ENCODE peak calls at places on chromosomes 7 and 10, in nine cellular contexts. One of them, this sample, is unnamed.

GRCh38 chr7:33904680-33905388 is 505 bp upstream of the BMPER start:
- DNase-seq in WTC11: peak
- DNase-seq in pulmonary artery endothelial cell: no peak
- DNase-seq in activated T-helper 1 cell treated with anti-CD3 and anti-CD28 coated beads, Interleukin-2, amount 50 U/mL, for 16 hours: no peak
- DNase-seq in psoas muscle: peak
- DNase-seq in lung microvascular endothelial cell: peak
- DNase-seq in smooth muscle cell of the brain vasculature: no peak
- DNase-seq in NCI-H460: peak
- DNase-seq in mesothelial cell of epicardium: peak
- DNase-seq in this sample: no peak

GRCh38 chr7:98281757-98282652 is 519 bp downstream of the BRI3 start:
- DNase-seq in lung microvascular endothelial cell: peak
- DNase-seq in activated T-helper 1 cell treated with anti-CD3 and anti-CD28 coated beads, Interleukin-2, amount 50 U/mL, for 16 hours: no peak
- DNase-seq in WTC11: no peak
- DNase-seq in mesothelial cell of epicardium: no peak
- DNase-seq in smooth muscle cell of the brain vasculature: no peak
- DNase-seq in psoas muscle: peak
- DNase-seq in pulmonary artery endothelial cell: no peak
- DNase-seq in NCI-H460: no peak
- DNase-seq in this sample: peak

GRCh38 chr7:145753004-145753403 is 363.6 kb upstream of the CNTNAP2 start:
- DNase-seq in smooth muscle cell of the brain vasculature: no peak
- DNase-seq in WTC11: no peak
- DNase-seq in activated T-helper 1 cell treated with anti-CD3 and anti-CD28 coated beads, Interleukin-2, amount 50 U/mL, for 16 hours: no peak
- DNase-seq in NCI-H460: no peak
- DNase-seq in pulmonary artery endothelial cell: no peak
- DNase-seq in psoas muscle: no peak
- DNase-seq in lung microvascular endothelial cell: no peak
- DNase-seq in mesothelial cell of epicardium: no peak
- DNase-seq in this sample: no peak

GRCh38 chr10:12337407-12337806 is 11.9 kb upstream of the CAMK1D start:
- DNase-seq in pulmonary artery endothelial cell: no peak
- DNase-seq in NCI-H460: no peak
- DNase-seq in activated T-helper 1 cell treated with anti-CD3 and anti-CD28 coated beads, Interleukin-2, amount 50 U/mL, for 16 hours: no peak
- DNase-seq in psoas muscle: no peak
- DNase-seq in lung microvascular endothelial cell: no peak
- DNase-seq in mesothelial cell of epicardium: no peak
- DNase-seq in WTC11: no peak
- DNase-seq in smooth muscle cell of the brain vasculature: no peak
- DNase-seq in this sample: no peak

GRCh38 chr7:2477447-2478386 is 1.5 kb upstream of the GRIFIN start:
- DNase-seq in mesothelial cell of epicardium: no peak
- DNase-seq in NCI-H460: peak
- DNase-seq in smooth muscle cell of the brain vasculature: no peak
- DNase-seq in pulmonary artery endothelial cell: no peak
- DNase-seq in psoas muscle: peak
- DNase-seq in activated T-helper 1 cell treated with anti-CD3 and anti-CD28 coated beads, Interleukin-2, amount 50 U/mL, for 16 hours: peak
- DNase-seq in WTC11: peak
- DNase-seq in lung microvascular endothelial cell: peak
- DNase-seq in this sample: peak

GRCh38 chr10:43202657-43203490 is 64.0 kb downstream of the RASGEF1A start:
- DNase-seq in mesothelial cell of epicardium: peak
- DNase-seq in smooth muscle cell of the brain vasculature: no peak
- DNase-seq in psoas muscle: peak
- DNase-seq in lung microvascular endothelial cell: no peak
- DNase-seq in pulmonary artery endothelial cell: no peak
- DNase-seq in activated T-helper 1 cell treated with anti-CD3 and anti-CD28 coated beads, Interleukin-2, amount 50 U/mL, for 16 hours: no peak
- DNase-seq in WTC11: peak
- DNase-seq in NCI-H460: no peak
- DNase-seq in this sample: peak

GRCh38 chr10:22340362-22341189 is 4.7 kb upstream of the SPAG6 start:
- DNase-seq in smooth muscle cell of the brain vasculature: no peak
- DNase-seq in pulmonary artery endothelial cell: no peak
- DNase-seq in lung microvascular endothelial cell: peak
- DNase-seq in activated T-helper 1 cell treated with anti-CD3 and anti-CD28 coated beads, Interleukin-2, amount 50 U/mL, for 16 hours: peak
- DNase-seq in NCI-H460: peak
- DNase-seq in WTC11: peak
- DNase-seq in mesothelial cell of epicardium: peak
- DNase-seq in psoas muscle: peak
- DNase-seq in this sample: peak

GRCh38 chr10:104281694-104282093 is 12.7 kb downstream of the GSTO2 start:
- DNase-seq in mesothelial cell of epicardium: no peak
- DNase-seq in WTC11: no peak
- DNase-seq in NCI-H460: no peak
- DNase-seq in activated T-helper 1 cell treated with anti-CD3 and anti-CD28 coated beads, Interleukin-2, amount 50 U/mL, for 16 hours: no peak
- DNase-seq in lung microvascular endothelial cell: no peak
- DNase-seq in psoas muscle: no peak
- DNase-seq in smooth muscle cell of the brain vasculature: no peak
- DNase-seq in pulmonary artery endothelial cell: no peak
- DNase-seq in this sample: no peak

GRCh38 chr7:16774986-16775385 is 21.4 kb downstream of the TSPAN13 start:
- DNase-seq in smooth muscle cell of the brain vasculature: no peak
- DNase-seq in mesothelial cell of epicardium: no peak
- DNase-seq in WTC11: no peak
- DNase-seq in lung microvascular endothelial cell: no peak
- DNase-seq in NCI-H460: no peak
- DNase-seq in activated T-helper 1 cell treated with anti-CD3 and anti-CD28 coated beads, Interleukin-2, amount 50 U/mL, for 16 hours: no peak
- DNase-seq in psoas muscle: no peak
- DNase-seq in pulmonary artery endothelial cell: no peak
- DNase-seq in this sample: no peak

GRCh38 chr7:139358541-139359365 is 941 bp upstream of the LUC7L2 start:
- DNase-seq in smooth muscle cell of the brain vasculature: no peak
- DNase-seq in NCI-H460: peak
- DNase-seq in lung microvascular endothelial cell: peak
- DNase-seq in mesothelial cell of epicardium: peak
- DNase-seq in activated T-helper 1 cell treated with anti-CD3 and anti-CD28 coated beads, Interleukin-2, amount 50 U/mL, for 16 hours: no peak
- DNase-seq in pulmonary artery endothelial cell: no peak
- DNase-seq in psoas muscle: no peak
- DNase-seq in WTC11: no peak
- DNase-seq in this sample: no peak

GRCh38 chr10:74593470-74593869 is 232.9 kb upstream of the KAT6B start:
- DNase-seq in mesothelial cell of epicardium: no peak
- DNase-seq in WTC11: no peak
- DNase-seq in psoas muscle: no peak
- DNase-seq in activated T-helper 1 cell treated with anti-CD3 and anti-CD28 coated beads, Interleukin-2, amount 50 U/mL, for 16 hours: no peak
- DNase-seq in smooth muscle cell of the brain vasculature: no peak
- DNase-seq in pulmonary artery endothelial cell: no peak
- DNase-seq in lung microvascular endothelial cell: peak
- DNase-seq in NCI-H460: no peak
- DNase-seq in this sample: no peak

GRCh38 chr10:132396495-132397035 is 435 bp upstream of the PWWP2B start:
- DNase-seq in activated T-helper 1 cell treated with anti-CD3 and anti-CD28 coated beads, Interleukin-2, amount 50 U/mL, for 16 hours: peak
- DNase-seq in WTC11: no peak
- DNase-seq in psoas muscle: peak
- DNase-seq in smooth muscle cell of the brain vasculature: no peak
- DNase-seq in pulmonary artery endothelial cell: no peak
- DNase-seq in lung microvascular endothelial cell: peak
- DNase-seq in NCI-H460: peak
- DNase-seq in mesothelial cell of epicardium: no peak
- DNase-seq in this sample: peak

GRCh38 chr7:87339373-87339897 is 6.0 kb upstream of the CROT start:
- DNase-seq in mesothelial cell of epicardium: no peak
- DNase-seq in psoas muscle: no peak
- DNase-seq in NCI-H460: no peak
- DNase-seq in lung microvascular endothelial cell: peak
- DNase-seq in activated T-helper 1 cell treated with anti-CD3 and anti-CD28 coated beads, Interleukin-2, amount 50 U/mL, for 16 hours: no peak
- DNase-seq in smooth muscle cell of the brain vasculature: no peak
- DNase-seq in pulmonary artery endothelial cell: peak
- DNase-seq in WTC11: no peak
- DNase-seq in this sample: no peak

GRCh38 chr10:109282510-109282909 is 640.8 kb downstream of the XPNPEP1 start:
- DNase-seq in pulmonary artery endothelial cell: no peak
- DNase-seq in smooth muscle cell of the brain vasculature: no peak
- DNase-seq in activated T-helper 1 cell treated with anti-CD3 and anti-CD28 coated beads, Interleukin-2, amount 50 U/mL, for 16 hours: no peak
- DNase-seq in WTC11: no peak
- DNase-seq in psoas muscle: no peak
- DNase-seq in NCI-H460: no peak
- DNase-seq in mesothelial cell of epicardium: no peak
- DNase-seq in lung microvascular endothelial cell: no peak
- DNase-seq in this sample: no peak

GRCh38 chr10:126080879-126081331 is 184.5 kb downstream of the FANK1 start:
- DNase-seq in smooth muscle cell of the brain vasculature: no peak
- DNase-seq in psoas muscle: no peak
- DNase-seq in lung microvascular endothelial cell: peak
- DNase-seq in NCI-H460: no peak
- DNase-seq in mesothelial cell of epicardium: no peak
- DNase-seq in WTC11: no peak
- DNase-seq in pulmonary artery endothelial cell: peak
- DNase-seq in activated T-helper 1 cell treated with anti-CD3 and anti-CD28 coated beads, Interleukin-2, amount 50 U/mL, for 16 hours: no peak
- DNase-seq in this sample: no peak

GRCh38 chr10:14063531-14064317 is 267.0 kb downstream of the FRMD4A start:
- DNase-seq in mesothelial cell of epicardium: no peak
- DNase-seq in activated T-helper 1 cell treated with anti-CD3 and anti-CD28 coated beads, Interleukin-2, amount 50 U/mL, for 16 hours: no peak
- DNase-seq in WTC11: no peak
- DNase-seq in lung microvascular endothelial cell: no peak
- DNase-seq in psoas muscle: peak
- DNase-seq in NCI-H460: no peak
- DNase-seq in smooth muscle cell of the brain vasculature: peak
- DNase-seq in pulmonary artery endothelial cell: no peak
- DNase-seq in this sample: no peak

GRCh38 chr10:63376560-63377304 is 89.0 kb downstream of the JMJD1C start:
- DNase-seq in psoas muscle: no peak
- DNase-seq in activated T-helper 1 cell treated with anti-CD3 and anti-CD28 coated beads, Interleukin-2, amount 50 U/mL, for 16 hours: no peak
- DNase-seq in smooth muscle cell of the brain vasculature: no peak
- DNase-seq in pulmonary artery endothelial cell: no peak
- DNase-seq in lung microvascular endothelial cell: peak
- DNase-seq in mesothelial cell of epicardium: no peak
- DNase-seq in NCI-H460: no peak
- DNase-seq in WTC11: no peak
- DNase-seq in this sample: no peak

GRCh38 chr10:133082685-133083421 is 4.9 kb upstream of the ADGRA1 start:
- DNase-seq in NCI-H460: no peak
- DNase-seq in mesothelial cell of epicardium: no peak
- DNase-seq in WTC11: no peak
- DNase-seq in lung microvascular endothelial cell: no peak
- DNase-seq in pulmonary artery endothelial cell: no peak
- DNase-seq in smooth muscle cell of the brain vasculature: no peak
- DNase-seq in activated T-helper 1 cell treated with anti-CD3 and anti-CD28 coated beads, Interleukin-2, amount 50 U/mL, for 16 hours: no peak
- DNase-seq in psoas muscle: no peak
- DNase-seq in this sample: no peak

GRCh38 chr10:11225935-11226334 is 208.3 kb downstream of the CELF2 start:
- DNase-seq in mesothelial cell of epicardium: no peak
- DNase-seq in activated T-helper 1 cell treated with anti-CD3 and anti-CD28 coated beads, Interleukin-2, amount 50 U/mL, for 16 hours: no peak
- DNase-seq in psoas muscle: no peak
- DNase-seq in WTC11: no peak
- DNase-seq in lung microvascular endothelial cell: no peak
- DNase-seq in NCI-H460: no peak
- DNase-seq in smooth muscle cell of the brain vasculature: no peak
- DNase-seq in pulmonary artery endothelial cell: no peak
- DNase-seq in this sample: peak

GRCh38 chr10:61283066-61283465 is 170.1 kb downstream of the TMEM26 start:
- DNase-seq in mesothelial cell of epicardium: no peak
- DNase-seq in NCI-H460: no peak
- DNase-seq in lung microvascular endothelial cell: peak
- DNase-seq in smooth muscle cell of the brain vasculature: no peak
- DNase-seq in psoas muscle: no peak
- DNase-seq in WTC11: no peak
- DNase-seq in activated T-helper 1 cell treated with anti-CD3 and anti-CD28 coated beads, Interleukin-2, amount 50 U/mL, for 16 hours: no peak
- DNase-seq in pulmonary artery endothelial cell: no peak
- DNase-seq in this sample: no peak

GRCh38 chr10:121823993-121824463 is 103.8 kb downstream of the ATE1 start:
- DNase-seq in smooth muscle cell of the brain vasculature: peak
- DNase-seq in NCI-H460: peak
- DNase-seq in WTC11: no peak
- DNase-seq in lung microvascular endothelial cell: peak
- DNase-seq in psoas muscle: no peak
- DNase-seq in pulmonary artery endothelial cell: no peak
- DNase-seq in mesothelial cell of epicardium: no peak
- DNase-seq in activated T-helper 1 cell treated with anti-CD3 and anti-CD28 coated beads, Interleukin-2, amount 50 U/mL, for 16 hours: no peak
- DNase-seq in this sample: no peak

GRCh38 chr7:70719120-70719519 is 412.8 kb upstream of the GALNT17 start:
- DNase-seq in smooth muscle cell of the brain vasculature: no peak
- DNase-seq in lung microvascular endothelial cell: no peak
- DNase-seq in NCI-H460: no peak
- DNase-seq in pulmonary artery endothelial cell: no peak
- DNase-seq in mesothelial cell of epicardium: no peak
- DNase-seq in activated T-helper 1 cell treated with anti-CD3 and anti-CD28 coated beads, Interleukin-2, amount 50 U/mL, for 16 hours: no peak
- DNase-seq in WTC11: no peak
- DNase-seq in psoas muscle: no peak
- DNase-seq in this sample: no peak

GRCh38 chr7:32077806-32078205 is 7.6 kb upstream of the PDE1C start:
- DNase-seq in WTC11: no peak
- DNase-seq in smooth muscle cell of the brain vasculature: no peak
- DNase-seq in activated T-helper 1 cell treated with anti-CD3 and anti-CD28 coated beads, Interleukin-2, amount 50 U/mL, for 16 hours: no peak
- DNase-seq in psoas muscle: no peak
- DNase-seq in mesothelial cell of epicardium: no peak
- DNase-seq in lung microvascular endothelial cell: no peak
- DNase-seq in NCI-H460: no peak
- DNase-seq in pulmonary artery endothelial cell: no peak
- DNase-seq in this sample: no peak

GRCh38 chr7:114269714-114270113 is 144.9 kb upstream of the FOXP2 start:
- DNase-seq in mesothelial cell of epicardium: no peak
- DNase-seq in NCI-H460: no peak
- DNase-seq in smooth muscle cell of the brain vasculature: no peak
- DNase-seq in WTC11: no peak
- DNase-seq in activated T-helper 1 cell treated with anti-CD3 and anti-CD28 coated beads, Interleukin-2, amount 50 U/mL, for 16 hours: no peak
- DNase-seq in pulmonary artery endothelial cell: no peak
- DNase-seq in psoas muscle: no peak
- DNase-seq in lung microvascular endothelial cell: no peak
- DNase-seq in this sample: no peak

GRCh38 chr10:21638681-21639080 is 104.6 kb downstream of the MLLT10 start:
- DNase-seq in activated T-helper 1 cell treated with anti-CD3 and anti-CD28 coated beads, Interleukin-2, amount 50 U/mL, for 16 hours: no peak
- DNase-seq in mesothelial cell of epicardium: no peak
- DNase-seq in WTC11: no peak
- DNase-seq in smooth muscle cell of the brain vasculature: no peak
- DNase-seq in lung microvascular endothelial cell: no peak
- DNase-seq in NCI-H460: no peak
- DNase-seq in pulmonary artery endothelial cell: no peak
- DNase-seq in psoas muscle: no peak
- DNase-seq in this sample: no peak

GRCh38 chr7:148264933-148265557 is 325.5 kb upstream of the C7orf33 start:
- DNase-seq in mesothelial cell of epicardium: no peak
- DNase-seq in NCI-H460: peak
- DNase-seq in activated T-helper 1 cell treated with anti-CD3 and anti-CD28 coated beads, Interleukin-2, amount 50 U/mL, for 16 hours: no peak
- DNase-seq in psoas muscle: no peak
- DNase-seq in lung microvascular endothelial cell: peak
- DNase-seq in smooth muscle cell of the brain vasculature: no peak
- DNase-seq in WTC11: peak
- DNase-seq in pulmonary artery endothelial cell: no peak
- DNase-seq in this sample: no peak

GRCh38 chr7:2175514-2175913 is 57.2 kb downstream of the MAD1L1 start:
- DNase-seq in lung microvascular endothelial cell: peak
- DNase-seq in activated T-helper 1 cell treated with anti-CD3 and anti-CD28 coated beads, Interleukin-2, amount 50 U/mL, for 16 hours: no peak
- DNase-seq in smooth muscle cell of the brain vasculature: peak
- DNase-seq in psoas muscle: no peak
- DNase-seq in NCI-H460: no peak
- DNase-seq in WTC11: no peak
- DNase-seq in mesothelial cell of epicardium: no peak
- DNase-seq in pulmonary artery endothelial cell: no peak
- DNase-seq in this sample: no peak

GRCh38 chr7:4959356-4959755 is 369 bp upstream of the MMD2 start:
- DNase-seq in mesothelial cell of epicardium: no peak
- DNase-seq in pulmonary artery endothelial cell: no peak
- DNase-seq in NCI-H460: no peak
- DNase-seq in WTC11: no peak
- DNase-seq in activated T-helper 1 cell treated with anti-CD3 and anti-CD28 coated beads, Interleukin-2, amount 50 U/mL, for 16 hours: no peak
- DNase-seq in lung microvascular endothelial cell: no peak
- DNase-seq in psoas muscle: no peak
- DNase-seq in smooth muscle cell of the brain vasculature: no peak
- DNase-seq in this sample: no peak

This sample was measured in T-helper 17 cell.